ENCODE peak calls at places on chromosomes 7 and 10, in eight cellular contexts. D is fibroblast of lung; O is mucosa of descending colon; V is fibroblast of the aortic adventitia; E is mesothelial cell of epicardium; U is GM06990; T is uterus; K is CD4-positive, alpha-beta T cell. P is an unnamed sample.
A peak's percentile ranks its signal among the peaks of the same experiment; 100 is the strongest.

GRCh38 chr7:143360788-143361551 is 1.5 kb downstream of the FAM131B start:
- DNase-seq in D (no peak), O (no peak), V (no peak), E (no peak), U (no peak), T (no peak), K (no peak), P (no peak)

GRCh38 chr7:4166340-4166739 is 515.8 kb upstream of the FOXK1 start:
- DNase-seq in D (no peak), O (no peak), V (no peak), E (no peak), U (no peak), T (no peak), K (no peak), P (no peak)

GRCh38 chr7:5692845-5693278 is 88.6 kb downstream of the RNF216 start:
- DNase-seq in D (peak; percentile 78), O (no peak), V (peak; percentile 60), E (no peak), U (no peak), T (no peak), K (no peak), P (no peak)

GRCh38 chr7:156125841-156126730 is 313.8 kb upstream of the SHH start:
- DNase-seq in D (no peak), O (no peak), V (no peak), E (no peak), U (no peak), T (no peak), K (no peak), P (no peak)

GRCh38 chr7:41047192-41047591 is 655.7 kb downstream of the INHBA start:
- DNase-seq in D (no peak), O (no peak), V (no peak), E (no peak), U (no peak), T (no peak), K (no peak), P (no peak)

GRCh38 chr7:90111-91063 is 102.0 kb upstream of the FAM20C start:
- DNase-seq in D (peak; percentile 53), O (no peak), V (peak; percentile 88), E (no peak), U (no peak), T (peak; percentile 31), K (no peak), P (no peak)

GRCh38 chr7:155454183-155455112 is 3.5 kb upstream of the EN2 start:
- DNase-seq in D (no peak), O (no peak), V (no peak), E (no peak), U (no peak), T (no peak), K (no peak), P (no peak)

GRCh38 chr7:158720107-158720506 is 15.5 kb upstream of the NCAPG2 start:
- DNase-seq in D (no peak), O (no peak), V (no peak), E (no peak), U (no peak), T (no peak), K (no peak), P (no peak)

GRCh38 chr10:13659887-13660544 is 73.3 kb downstream of the PRPF18 start:
- DNase-seq in D (peak; percentile 48), O (peak; percentile 78), V (peak; percentile 74), E (peak; percentile 73), U (peak; percentile 42), T (peak; percentile 76), K (peak; percentile 75), P (peak; percentile 85)

GRCh38 chr10:116146374-116146773 is 126.6 kb downstream of the GFRA1 start:
- DNase-seq in D (peak; percentile 29), O (no peak), V (no peak), E (no peak), U (no peak), T (no peak), K (no peak), P (no peak)

GRCh38 chr10:62894156-62894555 is 78.0 kb upstream of the EGR2 start:
- DNase-seq in D (no peak), O (no peak), V (no peak), E (no peak), U (no peak), T (no peak), K (no peak), P (no peak)

GRCh38 chr7:76241141-76241540 is 39.4 kb downstream of the SRRM3 start:
- DNase-seq in D (no peak), O (no peak), V (no peak), E (no peak), U (no peak), T (no peak), K (no peak), P (no peak)

GRCh38 chr10:118870467-118871243 is 115.9 kb upstream of the CACUL1 start:
- DNase-seq in D (peak; percentile 75), O (no peak), V (peak; percentile 63), E (peak; percentile 45), U (no peak), T (peak; percentile 65), K (no peak), P (no peak)

GRCh38 chr7:101866328-101866727 is 48.9 kb downstream of the CUX1 start:
- DNase-seq in D (no peak), O (no peak), V (no peak), E (no peak), U (no peak), T (no peak), K (no peak), P (no peak)

GRCh38 chr7:101864039-101864438 is 46.6 kb downstream of the CUX1 start:
- DNase-seq in D (no peak), O (no peak), V (no peak), E (no peak), U (no peak), T (no peak), K (no peak), P (no peak)

GRCh38 chr7:101863598-101863997 is 46.2 kb downstream of the CUX1 start:
- DNase-seq in D (no peak), O (no peak), V (no peak), E (no peak), U (no peak), T (no peak), K (no peak), P (no peak)

GRCh38 chr7:101867265-101867664 is 49.8 kb downstream of the CUX1 start:
- DNase-seq in D (no peak), O (no peak), V (no peak), E (no peak), U (no peak), T (no peak), K (no peak), P (no peak)

GRCh38 chr7:101865031-101865824 is 47.8 kb downstream of the CUX1 start:
- DNase-seq in D (no peak), O (no peak), V (no peak), E (no peak), U (no peak), T (no peak), K (no peak), P (no peak)
- TF ChIP-seq CTCF in D (no peak), O (no peak), V (no peak), E (no peak), U (no peak), T (no peak), K (no peak), P (no peak)

GRCh38 chr10:91091780-91092179 is 128.7 kb upstream of the PCGF5 start:
- DNase-seq in D (no peak), O (no peak), V (no peak), E (no peak), U (no peak), T (no peak), K (no peak), P (no peak)

GRCh38 chr10:91090761-91091529 is 129.5 kb upstream of the PCGF5 start:
- DNase-seq in D (peak; percentile 32), O (no peak), V (peak; percentile 6), E (no peak), U (no peak), T (no peak), K (no peak), P (peak; percentile 25)

DNA sequence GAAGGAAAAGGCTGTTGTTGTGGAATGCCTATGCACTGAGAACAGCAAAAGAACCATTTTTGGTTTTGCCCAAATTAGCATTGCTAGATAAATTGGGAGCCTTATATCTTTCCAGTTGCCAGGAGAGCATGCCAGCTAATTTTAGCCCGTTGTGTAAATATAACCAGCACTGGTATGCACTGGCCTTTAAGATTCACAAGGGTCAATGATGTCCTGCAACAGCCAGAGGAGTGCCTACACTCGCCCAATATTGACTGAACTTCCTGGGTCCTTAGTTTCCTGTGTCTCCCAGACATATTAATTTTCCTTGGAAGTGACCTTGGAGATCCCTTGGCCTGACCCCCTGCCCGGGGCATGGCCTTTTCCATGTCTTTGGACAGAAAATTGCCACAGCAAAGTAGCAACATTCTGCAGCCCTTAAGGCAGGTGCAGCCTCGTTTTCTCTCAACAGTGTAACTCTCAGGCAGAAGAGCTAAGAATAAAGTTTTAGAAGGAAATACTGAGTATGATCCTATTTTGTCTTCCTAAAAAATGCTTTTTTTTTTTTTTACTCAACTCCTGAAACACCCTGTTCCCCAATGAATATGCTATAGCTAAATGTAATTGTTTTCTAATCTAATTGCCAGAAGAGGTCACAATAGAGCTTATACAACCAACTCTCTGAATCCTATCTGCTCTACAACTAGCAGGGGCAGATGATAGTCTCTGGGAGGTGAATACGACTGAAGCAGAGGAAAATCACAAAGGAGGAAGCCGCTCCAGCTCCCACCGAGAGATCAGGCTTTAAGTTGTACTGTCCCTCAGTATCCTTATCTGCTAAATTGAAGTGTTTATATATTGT is 131.9 kb upstream of the PCGF5 start:
- DNase-seq in D (peak; percentile 6), O (no peak), V (peak; percentile 27), E (no peak), U (peak; percentile 10), T (no peak), K (no peak), P (peak; percentile 44)
- TF ChIP-seq CTCF in D (no peak), O (no peak), V (no peak), E (no peak), U (peak; percentile 28), T (no peak), K (peak; percentile 49), P (peak; percentile 10)

DNA sequence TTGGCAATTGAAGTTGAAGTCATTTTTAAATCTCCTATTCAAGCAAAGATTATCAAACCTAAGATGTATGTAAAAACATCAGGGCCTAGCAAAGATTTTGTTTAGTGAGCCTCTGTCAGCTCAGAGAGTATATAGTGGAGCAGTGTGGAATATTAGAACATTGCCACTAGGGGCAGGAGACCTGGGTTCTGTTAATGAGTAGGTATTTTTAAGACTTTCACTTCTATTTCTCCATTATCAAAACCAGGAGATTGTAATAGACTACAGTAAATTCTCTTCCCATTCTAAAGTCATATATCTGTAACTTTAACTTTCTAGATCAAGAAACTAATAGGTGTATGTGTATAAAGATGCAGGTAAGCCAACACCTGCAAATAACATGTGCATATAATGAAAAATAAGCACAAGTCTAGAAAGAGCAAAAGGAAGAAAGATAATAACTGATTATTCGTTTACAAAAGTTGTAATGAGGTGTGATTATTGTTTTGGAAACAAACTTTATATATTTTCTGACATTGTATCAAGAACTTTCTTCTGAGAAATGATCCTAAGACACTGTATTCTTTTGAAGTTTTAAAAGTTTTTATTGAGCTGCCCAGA is 64.4 kb downstream of the KCND2 start:
- DNase-seq in D (peak; percentile 3), O (no peak), V (peak; percentile 18), E (no peak), U (no peak), T (no peak), K (no peak), P (peak; percentile 28)
- TF ChIP-seq CTCF in D (peak; percentile 50), O (no peak), V (peak; percentile 57), E (peak; percentile 59), U (peak; percentile 62), T (no peak), K (no peak), P (no peak)

DNA sequence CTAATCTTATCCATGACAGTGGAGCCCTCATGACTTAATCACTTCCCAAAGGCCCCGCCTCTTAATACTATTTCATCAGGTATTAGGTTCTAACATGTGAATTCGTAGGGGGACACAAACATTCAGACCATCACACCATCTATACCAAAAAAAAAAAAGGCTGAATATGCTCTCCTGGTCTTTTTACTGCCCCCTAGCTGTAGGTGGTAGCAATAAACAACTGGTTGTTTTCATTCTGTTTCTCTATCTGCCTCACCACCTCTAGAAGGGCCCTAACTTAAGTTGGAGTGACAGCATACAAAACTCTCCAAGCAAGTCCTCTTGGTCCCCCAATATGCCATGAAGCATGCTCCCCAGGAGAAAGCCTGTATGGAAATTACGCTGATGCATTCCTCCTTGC is 94.1 kb downstream of the GRM8 start:
- DNase-seq in D (no peak), O (no peak), V (no peak), E (no peak), U (no peak), T (no peak), K (no peak), P (peak; percentile 28)
- TF ChIP-seq CTCF in D (no peak), O (no peak), V (no peak), E (no peak), U (peak; percentile 69), T (no peak), K (no peak), P (no peak)